ENCODE peak calls at places on chromosomes 12 and 14, in six cellular contexts. One of them, this sample, is unnamed.

GRCh38 chr12:111584959-111585358 is 14.2 kb downstream of the ATXN2 start:
- DNase-seq in H7: no peak
- DNase-seq in NCI-H460: no peak
- DNase-seq in central memory CD4-positive, alpha-beta T cell: no peak
- DNase-seq in HuH-7: no peak
- DNase-seq in Right ventricle myocardium superior: no peak
- DNase-seq in this sample: no peak

GRCh38 chr12:41407240-41407799 is 219.2 kb downstream of the PDZRN4 start:
- DNase-seq in H7: no peak
- DNase-seq in NCI-H460: no peak
- DNase-seq in central memory CD4-positive, alpha-beta T cell: no peak
- DNase-seq in HuH-7: no peak
- DNase-seq in Right ventricle myocardium superior: no peak
- DNase-seq in this sample: no peak

GRCh38 chr12:6205144-6205539 is 4.9 kb downstream of the CD9 start:
- DNase-seq in H7: peak; percentile 81
- DNase-seq in NCI-H460: no peak
- DNase-seq in central memory CD4-positive, alpha-beta T cell: no peak
- DNase-seq in HuH-7: no peak
- DNase-seq in Right ventricle myocardium superior: peak; percentile 79
- DNase-seq in this sample: peak; percentile 83

GRCh38 chr12:29710104-29710503 is 73.6 kb downstream of the TMTC1 start:
- DNase-seq in H7: peak; percentile 2
- DNase-seq in NCI-H460: no peak
- DNase-seq in central memory CD4-positive, alpha-beta T cell: no peak
- DNase-seq in HuH-7: no peak
- DNase-seq in Right ventricle myocardium superior: peak; percentile 62
- DNase-seq in this sample: peak; percentile 75

GRCh38 chr12:130414381-130414780 is 76.7 kb downstream of the PIWIL1 start:
- DNase-seq in H7: no peak
- DNase-seq in NCI-H460: no peak
- DNase-seq in central memory CD4-positive, alpha-beta T cell: no peak
- DNase-seq in HuH-7: no peak
- DNase-seq in Right ventricle myocardium superior: no peak
- DNase-seq in this sample: no peak

GRCh38 chr14:29712586-29712985 is 215.1 kb downstream of the PRKD1 start:
- DNase-seq in H7: no peak
- DNase-seq in NCI-H460: no peak
- DNase-seq in central memory CD4-positive, alpha-beta T cell: no peak
- DNase-seq in HuH-7: no peak
- DNase-seq in Right ventricle myocardium superior: no peak
- DNase-seq in this sample: no peak

GRCh38 chr14:21039585-21040369 is 2.4 kb upstream of the RNASE7 start:
- DNase-seq in H7: peak; percentile 75
- DNase-seq in NCI-H460: peak; percentile 64
- DNase-seq in central memory CD4-positive, alpha-beta T cell: peak; percentile 28
- DNase-seq in HuH-7: peak; percentile 54
- DNase-seq in Right ventricle myocardium superior: peak; percentile 52
- DNase-seq in this sample: peak; percentile 58

GRCh38 chr12:27841392-27841882 is 61.4 kb upstream of the MANSC4 start:
- DNase-seq in H7: no peak
- DNase-seq in NCI-H460: no peak
- DNase-seq in central memory CD4-positive, alpha-beta T cell: no peak
- DNase-seq in HuH-7: no peak
- DNase-seq in Right ventricle myocardium superior: no peak
- DNase-seq in this sample: no peak

GRCh38 chr12:130051900-130052299 is 110.4 kb upstream of the FZD10 start:
- DNase-seq in H7: no peak
- DNase-seq in NCI-H460: no peak
- DNase-seq in central memory CD4-positive, alpha-beta T cell: no peak
- DNase-seq in HuH-7: no peak
- DNase-seq in Right ventricle myocardium superior: no peak
- DNase-seq in this sample: no peak

GRCh38 chr14:106174206-106174605 is 647.8 kb downstream of the TMEM121 start:
- DNase-seq in H7: no peak
- DNase-seq in NCI-H460: no peak
- DNase-seq in central memory CD4-positive, alpha-beta T cell: peak; percentile 86
- DNase-seq in HuH-7: no peak
- DNase-seq in Right ventricle myocardium superior: no peak
- DNase-seq in this sample: no peak

GRCh38 chr12:109860961-109861360 is 19.4 kb downstream of the GLTP start:
- DNase-seq in H7: no peak
- DNase-seq in NCI-H460: no peak
- DNase-seq in central memory CD4-positive, alpha-beta T cell: no peak
- DNase-seq in HuH-7: no peak
- DNase-seq in Right ventricle myocardium superior: no peak
- DNase-seq in this sample: no peak

GRCh38 chr12:104057771-104058197 is 6.5 kb upstream of the HCFC2 start:
- DNase-seq in H7: peak; percentile 52
- DNase-seq in NCI-H460: no peak
- DNase-seq in central memory CD4-positive, alpha-beta T cell: peak; percentile 11
- DNase-seq in HuH-7: peak; percentile 23
- DNase-seq in Right ventricle myocardium superior: no peak
- DNase-seq in this sample: no peak

GRCh38 chr12:58920102-58920955 is at the start of gene LRIG3:
- DNase-seq in H7: peak; percentile 83
- DNase-seq in NCI-H460: peak; percentile 75
- DNase-seq in central memory CD4-positive, alpha-beta T cell: no peak
- DNase-seq in HuH-7: peak; percentile 88
- DNase-seq in Right ventricle myocardium superior: peak; percentile 94
- DNase-seq in this sample: peak; percentile 93

GRCh38 chr14:39442293-39442692 is 10.1 kb upstream of the FBXO33 start:
- DNase-seq in H7: no peak
- DNase-seq in NCI-H460: no peak
- DNase-seq in central memory CD4-positive, alpha-beta T cell: no peak
- DNase-seq in HuH-7: no peak
- DNase-seq in Right ventricle myocardium superior: no peak
- DNase-seq in this sample: peak; percentile 88

GRCh38 chr14:65290830-65291229 is 121.7 kb upstream of the FUT8 start:
- DNase-seq in H7: no peak
- DNase-seq in NCI-H460: peak; percentile 15
- DNase-seq in central memory CD4-positive, alpha-beta T cell: no peak
- DNase-seq in HuH-7: no peak
- DNase-seq in Right ventricle myocardium superior: no peak
- DNase-seq in this sample: no peak

GRCh38 chr14:49621114-49621881 is 699 bp downstream of the MGAT2 start:
- DNase-seq in H7: peak; percentile 75
- DNase-seq in NCI-H460: no peak
- DNase-seq in central memory CD4-positive, alpha-beta T cell: no peak
- DNase-seq in HuH-7: no peak
- DNase-seq in Right ventricle myocardium superior: peak; percentile 89
- DNase-seq in this sample: peak; percentile 84

GRCh38 chr12:79426121-79426520 is 264.6 kb downstream of the PAWR start:
- DNase-seq in H7: no peak
- DNase-seq in NCI-H460: no peak
- DNase-seq in central memory CD4-positive, alpha-beta T cell: no peak
- DNase-seq in HuH-7: no peak
- DNase-seq in Right ventricle myocardium superior: no peak
- DNase-seq in this sample: no peak

GRCh38 chr12:56988207-56988739 is 18.1 kb downstream of the ZBTB39 start:
- DNase-seq in H7: peak; percentile 48
- DNase-seq in NCI-H460: no peak
- DNase-seq in central memory CD4-positive, alpha-beta T cell: no peak
- DNase-seq in HuH-7: no peak
- DNase-seq in Right ventricle myocardium superior: no peak
- DNase-seq in this sample: peak; percentile 68

GRCh38 chr12:110312581-110313360 is 31.7 kb downstream of the ATP2A2 start:
- DNase-seq in H7: no peak
- DNase-seq in NCI-H460: no peak
- DNase-seq in central memory CD4-positive, alpha-beta T cell: peak; percentile 12
- DNase-seq in HuH-7: no peak
- DNase-seq in Right ventricle myocardium superior: no peak
- DNase-seq in this sample: no peak

GRCh38 chr12:130196827-130197226 is 34.6 kb downstream of the FZD10 start:
- DNase-seq in H7: no peak
- DNase-seq in NCI-H460: no peak
- DNase-seq in central memory CD4-positive, alpha-beta T cell: no peak
- DNase-seq in HuH-7: no peak
- DNase-seq in Right ventricle myocardium superior: no peak
- DNase-seq in this sample: no peak